ENCODE peak calls at places on chromosomes 7 and 10, in five cellular contexts. One of them, this sample, is unnamed.

GRCh38 chr7:134705716-134706115 is 59.1 kb downstream of the BPGM start:
- DNase-seq in HepG2: no peak
- DNase-seq in NT2/D1: no peak
- DNase-seq in GM12878: no peak
- DNase-seq in H1: no peak
- DNase-seq in this sample: no peak

GRCh38 chr10:133273534-133274143 is 3.0 kb downstream of the ADAM8 start:
- DNase-seq in NT2/D1: no peak
- DNase-seq in H1: no peak
- DNase-seq in GM12878: no peak
- DNase-seq in HepG2: no peak
- DNase-seq in this sample: no peak

GRCh38 chr7:110442386-110442837 is 648.5 kb upstream of the LRRN3 start:
- DNase-seq in HepG2: peak
- DNase-seq in GM12878: no peak
- DNase-seq in NT2/D1: peak
- DNase-seq in H1: peak
- DNase-seq in this sample: peak

GRCh38 chr10:74213571-74214162 is 62.6 kb downstream of the ADK start:
- DNase-seq in NT2/D1: no peak
- DNase-seq in GM12878: no peak
- DNase-seq in HepG2: peak
- DNase-seq in H1: no peak
- DNase-seq in this sample: peak

GRCh38 chr7:127252736-127253288 is at the start of gene GRM8:
- DNase-seq in HepG2: peak
- DNase-seq in GM12878: no peak
- DNase-seq in H1: peak
- DNase-seq in NT2/D1: peak
- DNase-seq in this sample: peak

GRCh38 chr7:44713141-44713540 is 35.5 kb upstream of the ZMIZ2 start:
- DNase-seq in H1: no peak
- DNase-seq in GM12878: no peak
- DNase-seq in NT2/D1: no peak
- DNase-seq in HepG2: no peak
- DNase-seq in this sample: peak

GRCh38 chr7:136174477-136174876 is 197.3 kb upstream of the MTPN start:
- DNase-seq in GM12878: no peak
- DNase-seq in HepG2: no peak
- DNase-seq in NT2/D1: no peak
- DNase-seq in H1: no peak
- DNase-seq in this sample: no peak

GRCh38 chr7:114047889-114048288 is 129.1 kb upstream of the PPP1R3A start:
- DNase-seq in HepG2: no peak
- DNase-seq in H1: no peak
- DNase-seq in GM12878: no peak
- DNase-seq in NT2/D1: no peak
- DNase-seq in this sample: no peak

GRCh38 chr10:121860810-121861209 is 67.0 kb downstream of the ATE1 start:
- DNase-seq in NT2/D1: no peak
- DNase-seq in GM12878: no peak
- DNase-seq in HepG2: no peak
- DNase-seq in H1: no peak
- DNase-seq in this sample: no peak

GRCh38 chr7:32043688-32044087 is 26.5 kb downstream of the PDE1C start:
- DNase-seq in NT2/D1: no peak
- DNase-seq in H1: no peak
- DNase-seq in HepG2: no peak
- DNase-seq in GM12878: no peak
- DNase-seq in this sample: no peak

GRCh38 chr7:18593602-18594279 is 98.2 kb downstream of the HDAC9 start:
- DNase-seq in NT2/D1: no peak
- DNase-seq in H1: no peak
- DNase-seq in GM12878: no peak
- DNase-seq in HepG2: no peak
- DNase-seq in this sample: no peak

GRCh38 chr10:128629111-128630096 is 503.2 kb upstream of the MKI67 start:
- DNase-seq in GM12878: no peak
- DNase-seq in H1: no peak
- DNase-seq in HepG2: peak
- DNase-seq in NT2/D1: no peak
- DNase-seq in this sample: no peak

GRCh38 chr7:21099432-21099831 is 312.7 kb upstream of the SP8 start:
- DNase-seq in HepG2: no peak
- DNase-seq in GM12878: peak
- DNase-seq in NT2/D1: no peak
- DNase-seq in H1: no peak
- DNase-seq in this sample: no peak

GRCh38 chr10:102632394-102633062 is 11.8 kb upstream of the TRIM8 start:
- DNase-seq in NT2/D1: no peak
- DNase-seq in HepG2: no peak
- DNase-seq in H1: no peak
- DNase-seq in GM12878: no peak
- DNase-seq in this sample: no peak

GRCh38 chr10:24306507-24306875 is 97.6 kb downstream of the KIAA1217 start:
- DNase-seq in GM12878: no peak
- DNase-seq in H1: no peak
- DNase-seq in HepG2: no peak
- DNase-seq in NT2/D1: no peak
- DNase-seq in this sample: no peak

GRCh38 chr7:26723140-26723539 is 141.2 kb downstream of the SKAP2 start:
- DNase-seq in GM12878: no peak
- DNase-seq in HepG2: no peak
- DNase-seq in H1: peak
- DNase-seq in NT2/D1: no peak
- DNase-seq in this sample: no peak

GRCh38 chr7:11436317-11436716 is 395.7 kb downstream of the THSD7A start:
- DNase-seq in GM12878: no peak
- DNase-seq in HepG2: no peak
- DNase-seq in NT2/D1: no peak
- DNase-seq in H1: no peak
- DNase-seq in this sample: no peak

GRCh38 chr10:101047961-101048892 is 13.6 kb upstream of the KAZALD1 start:
- DNase-seq in GM12878: no peak
- DNase-seq in HepG2: no peak
- DNase-seq in H1: peak
- DNase-seq in NT2/D1: no peak
- DNase-seq in this sample: no peak

GRCh38 chr7:111215550-111215949 is 124.6 kb downstream of the LRRN3 start:
- DNase-seq in NT2/D1: no peak
- DNase-seq in GM12878: no peak
- DNase-seq in H1: no peak
- DNase-seq in HepG2: no peak
- DNase-seq in this sample: no peak

GRCh38 chr10:97843296-97843671 is 6.4 kb upstream of the GOLGA7B start:
- DNase-seq in HepG2: no peak
- DNase-seq in GM12878: no peak
- DNase-seq in NT2/D1: no peak
- DNase-seq in H1: no peak
- DNase-seq in this sample: no peak

GRCh38 chr7:138665249-138665648 is 35.9 kb downstream of the SVOPL start:
- DNase-seq in GM12878: no peak
- DNase-seq in H1: no peak
- DNase-seq in NT2/D1: no peak
- DNase-seq in HepG2: no peak
- DNase-seq in this sample: no peak

GRCh38 chr10:102395677-102396197 is at the start of gene NFKB2:
- DNase-seq in HepG2: no peak
- DNase-seq in NT2/D1: no peak
- DNase-seq in H1: no peak
- DNase-seq in GM12878: no peak
- DNase-seq in this sample: no peak

GRCh38 chr10:117540640-117541404 is 1.7 kb upstream of the EMX2 start:
- DNase-seq in GM12878: no peak
- DNase-seq in NT2/D1: no peak
- DNase-seq in HepG2: no peak
- DNase-seq in H1: no peak
- DNase-seq in this sample: no peak

DNA sequence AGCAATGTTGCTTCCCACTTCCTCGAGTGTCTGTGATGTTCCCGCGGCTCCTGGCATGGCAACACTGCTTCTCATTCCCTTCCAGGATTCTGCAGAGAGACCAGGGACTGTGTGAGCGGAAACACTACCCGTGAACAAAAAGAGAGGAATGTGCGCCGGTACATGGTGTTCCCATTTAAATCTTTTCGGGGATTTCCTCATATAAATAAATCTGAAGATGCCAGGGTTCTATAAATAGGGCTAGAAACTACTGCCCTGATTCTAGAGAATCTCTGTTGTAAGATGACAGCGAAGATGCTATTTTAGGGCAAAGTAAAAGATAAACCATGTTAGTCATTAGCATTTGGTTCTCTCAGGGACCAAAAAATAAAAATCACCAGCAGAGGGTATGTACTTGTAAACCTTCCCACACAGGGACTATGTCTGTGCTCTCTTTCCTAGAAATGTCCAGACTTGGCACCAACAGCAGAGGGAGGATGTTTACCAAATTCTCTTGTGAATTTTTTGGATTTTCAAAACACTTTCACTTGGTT is 92.2 kb upstream of the DDC start:
- DNase-seq in H1: no peak
- DNase-seq in GM12878: no peak
- DNase-seq in HepG2: no peak
- DNase-seq in NT2/D1: no peak
- DNase-seq in this sample: no peak
- TF ChIP-seq SUZ12 in H1: no peak
- TF ChIP-seq SUZ12 in GM12878: no peak
- TF ChIP-seq SUZ12 in HepG2: no peak
- TF ChIP-seq SUZ12 in NT2/D1: no peak
- TF ChIP-seq SUZ12 in this sample: no peak

DNA sequence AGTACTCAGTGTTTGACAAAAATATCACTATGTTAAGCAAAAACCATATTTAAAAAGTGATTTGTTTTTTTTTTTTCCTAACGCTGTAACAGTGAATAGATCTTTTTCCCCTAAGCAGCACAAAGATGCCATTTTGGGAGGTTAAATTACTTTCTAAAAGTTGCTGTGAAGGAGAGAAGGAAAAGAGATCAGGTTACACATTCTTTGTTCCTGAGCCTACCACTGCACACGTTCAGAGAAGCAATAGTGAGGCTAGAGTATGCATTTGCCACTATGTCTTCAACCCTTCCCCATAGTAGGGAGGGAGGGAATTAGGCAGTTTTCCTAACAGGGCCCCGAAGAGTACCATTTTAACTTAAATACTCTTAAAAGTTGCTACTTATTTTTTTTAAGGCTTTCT is 38.9 kb downstream of the BMPR1A start:
- DNase-seq in H1: no peak
- DNase-seq in NT2/D1: peak
- DNase-seq in HepG2: peak
- DNase-seq in GM12878: no peak
- DNase-seq in this sample: peak
- TF ChIP-seq SUZ12 in H1: no peak
- TF ChIP-seq SUZ12 in NT2/D1: no peak
- TF ChIP-seq SUZ12 in HepG2: no peak
- TF ChIP-seq SUZ12 in GM12878: no peak
- TF ChIP-seq SUZ12 in this sample: no peak

GRCh38 chr7:55132890-55133551 is 114.2 kb downstream of the EGFR start:
- DNase-seq in NT2/D1: no peak
- DNase-seq in H1: no peak
- DNase-seq in GM12878: no peak
- DNase-seq in HepG2: peak
- DNase-seq in this sample: no peak
- TF ChIP-seq SUZ12 in NT2/D1: no peak
- TF ChIP-seq SUZ12 in H1: no peak
- TF ChIP-seq SUZ12 in GM12878: no peak
- TF ChIP-seq SUZ12 in HepG2: no peak
- TF ChIP-seq SUZ12 in this sample: no peak

GRCh38 chr7:157813053-157813452 is 476.2 kb downstream of the DNAJB6 start:
- DNase-seq in HepG2: no peak
- DNase-seq in H1: no peak
- DNase-seq in GM12878: no peak
- DNase-seq in NT2/D1: no peak
- DNase-seq in this sample: no peak
- TF ChIP-seq SUZ12 in HepG2: no peak
- TF ChIP-seq SUZ12 in H1: no peak
- TF ChIP-seq SUZ12 in GM12878: no peak
- TF ChIP-seq SUZ12 in NT2/D1: no peak
- TF ChIP-seq SUZ12 in this sample: no peak

GRCh38 chr7:76023002-76023401 is 24.8 kb downstream of the STYXL1 start:
- DNase-seq in NT2/D1: no peak
- DNase-seq in H1: no peak
- DNase-seq in GM12878: no peak
- DNase-seq in HepG2: no peak
- DNase-seq in this sample: no peak
- TF ChIP-seq SUZ12 in NT2/D1: no peak
- TF ChIP-seq SUZ12 in H1: no peak
- TF ChIP-seq SUZ12 in GM12878: no peak
- TF ChIP-seq SUZ12 in HepG2: no peak
- TF ChIP-seq SUZ12 in this sample: no peak

DNA sequence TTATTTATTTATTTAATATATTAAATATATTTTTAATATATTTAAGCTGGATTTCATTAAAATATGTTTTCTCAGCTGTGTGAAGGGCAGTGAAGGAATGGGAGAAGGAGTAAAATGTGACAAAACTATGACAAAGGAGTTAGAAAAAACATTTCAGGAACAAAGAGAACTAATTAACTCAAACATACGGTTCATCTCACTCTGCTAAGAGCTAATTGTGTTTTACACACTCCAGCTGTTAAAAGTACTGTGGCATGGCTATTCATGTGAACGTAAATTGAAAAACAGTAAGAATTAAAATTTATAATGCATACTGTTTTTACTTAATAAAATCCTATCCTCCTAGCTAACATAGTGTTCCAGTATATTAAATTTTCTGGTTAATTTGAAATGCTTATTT is 262.5 kb upstream of the GNAI1 start:
- DNase-seq in GM12878: no peak
- DNase-seq in HepG2: no peak
- DNase-seq in NT2/D1: no peak
- DNase-seq in H1: no peak
- DNase-seq in this sample: no peak
- TF ChIP-seq SUZ12 in GM12878: no peak
- TF ChIP-seq SUZ12 in HepG2: no peak
- TF ChIP-seq SUZ12 in NT2/D1: no peak
- TF ChIP-seq SUZ12 in H1: no peak
- TF ChIP-seq SUZ12 in this sample: no peak

GRCh38 chr10:14507156-14507555 is 176.4 kb upstream of the FRMD4A start:
- DNase-seq in NT2/D1: no peak
- DNase-seq in H1: no peak
- DNase-seq in GM12878: no peak
- DNase-seq in HepG2: no peak
- DNase-seq in this sample: no peak
- TF ChIP-seq SUZ12 in NT2/D1: no peak
- TF ChIP-seq SUZ12 in H1: no peak
- TF ChIP-seq SUZ12 in GM12878: no peak
- TF ChIP-seq SUZ12 in HepG2: no peak
- TF ChIP-seq SUZ12 in this sample: no peak

This sample was measured in HEK293T.